ENCODE peak calls at places on chromosomes 11 and 22, in nine cellular contexts. N is activated effector memory CD4-positive, alpha-beta T cell treated with anti-CD3 and anti-CD28 coated beads, Interleukin-2, amount 50 U/mL, for 16 hours; K is HFFc6; I is fibroblast of the conjunctiva; T is GM13976; L is globus pallidus; U is body of pancreas; Q is heart left ventricle; P is CD8-positive, alpha-beta T cell. E is an unnamed sample.

GRCh38 chr22:36863281-36863680 is 2.5 kb downstream of the NCF4 start:
- DNase-seq in K (no peak), Q (no peak), P (no peak), L (no peak), N (peak), I (no peak), T (no peak), U (no peak), E (no peak)

GRCh38 chr11:134678744-134679143 is 266.7 kb upstream of the B3GAT1 start:
- DNase-seq in P (no peak), T (no peak), N (no peak), I (no peak), Q (no peak), U (no peak), L (no peak), K (no peak), E (no peak)

GRCh38 chr11:19842505-19842904 is 129.9 kb downstream of the NAV2 start:
- DNase-seq in T (no peak), P (no peak), K (no peak), L (no peak), Q (no peak), I (no peak), U (no peak), N (no peak), E (no peak)

GRCh38 chr11:450809-451451 is 851 bp downstream of the PTDSS2 start:
- DNase-seq in U (peak), N (peak), I (peak), T (peak), Q (peak), L (peak), P (peak), K (peak), E (peak)

GRCh38 chr11:75813622-75814039 is 1.4 kb upstream of the UVRAG start:
- DNase-seq in Q (no peak), P (no peak), K (peak), I (no peak), N (no peak), T (no peak), U (no peak), L (no peak), E (no peak)

GRCh38 chr11:8290122-8290810 is 26.6 kb upstream of the LMO1 start:
- DNase-seq in Q (no peak), I (no peak), P (no peak), N (no peak), L (no peak), T (no peak), K (no peak), U (peak), E (no peak)

GRCh38 chr11:77046060-77046501 is 11.9 kb downstream of the B3GNT6 start:
- DNase-seq in K (no peak), Q (no peak), L (no peak), N (peak), T (peak), P (peak), I (no peak), U (peak), E (peak)

GRCh38 chr11:117090111-117090706 is 8.0 kb downstream of the SIK3 start:
- DNase-seq in L (no peak), I (no peak), P (no peak), T (no peak), U (no peak), Q (no peak), K (no peak), N (no peak), E (no peak)